ENCODE peak calls at places on chromosomes 11 and 22, in seven cellular contexts. One of them, this sample, is unnamed.

GRCh38 chr11:18010977-18011586 is 1.8 kb downstream of the SERGEF start:
- DNase-seq in sigmoid colon: no peak
- DNase-seq in endodermal cell: no peak
- DNase-seq in cardiac fibroblast: no peak
- DNase-seq in dorsolateral prefrontal cortex: no peak
- DNase-seq in astrocyte of the spinal cord: no peak
- DNase-seq in left lung: no peak
- DNase-seq in this sample: no peak

GRCh38 chr22:19669570-19669969 is 44.7 kb upstream of the SEPTIN5 start:
- DNase-seq in sigmoid colon: no peak
- DNase-seq in endodermal cell: peak
- DNase-seq in cardiac fibroblast: peak
- DNase-seq in dorsolateral prefrontal cortex: no peak
- DNase-seq in astrocyte of the spinal cord: no peak
- DNase-seq in left lung: no peak
- DNase-seq in this sample: no peak

GRCh38 chr22:38924197-38924952 is 33.0 kb upstream of the APOBEC3A start:
- DNase-seq in sigmoid colon: peak
- DNase-seq in endodermal cell: no peak
- DNase-seq in cardiac fibroblast: peak
- DNase-seq in dorsolateral prefrontal cortex: no peak
- DNase-seq in astrocyte of the spinal cord: peak
- DNase-seq in left lung: no peak
- DNase-seq in this sample: peak

GRCh38 chr11:129251067-129251466 is 58.9 kb upstream of the ARHGAP32 start:
- DNase-seq in sigmoid colon: no peak
- DNase-seq in endodermal cell: no peak
- DNase-seq in cardiac fibroblast: peak
- DNase-seq in dorsolateral prefrontal cortex: no peak
- DNase-seq in astrocyte of the spinal cord: peak
- DNase-seq in left lung: no peak
- DNase-seq in this sample: peak

GRCh38 chr11:124748481-124749338 is 3.3 kb downstream of the VSIG2 start:
- DNase-seq in sigmoid colon: no peak
- DNase-seq in endodermal cell: peak
- DNase-seq in cardiac fibroblast: no peak
- DNase-seq in dorsolateral prefrontal cortex: no peak
- DNase-seq in astrocyte of the spinal cord: peak
- DNase-seq in left lung: peak
- DNase-seq in this sample: peak

GRCh38 chr22:49433717-49434611 is 393.7 kb downstream of the BRD1 start:
- DNase-seq in sigmoid colon: no peak
- DNase-seq in endodermal cell: peak
- DNase-seq in cardiac fibroblast: no peak
- DNase-seq in dorsolateral prefrontal cortex: no peak
- DNase-seq in astrocyte of the spinal cord: no peak
- DNase-seq in left lung: no peak
- DNase-seq in this sample: no peak

GRCh38 chr11:103867481-103867880 is 169.0 kb upstream of the DDI1 start:
- DNase-seq in sigmoid colon: no peak
- DNase-seq in endodermal cell: no peak
- DNase-seq in cardiac fibroblast: no peak
- DNase-seq in dorsolateral prefrontal cortex: no peak
- DNase-seq in astrocyte of the spinal cord: no peak
- DNase-seq in left lung: no peak
- DNase-seq in this sample: no peak

GRCh38 chr11:76772100-76772782 is 10.9 kb upstream of the TSKU start:
- DNase-seq in sigmoid colon: no peak
- DNase-seq in endodermal cell: no peak
- DNase-seq in cardiac fibroblast: no peak
- DNase-seq in dorsolateral prefrontal cortex: no peak
- DNase-seq in astrocyte of the spinal cord: no peak
- DNase-seq in left lung: no peak
- DNase-seq in this sample: peak

GRCh38 chr11:3225159-3225758 is 6.6 kb upstream of the MRGPRG start:
- DNase-seq in sigmoid colon: peak
- DNase-seq in endodermal cell: peak
- DNase-seq in cardiac fibroblast: no peak
- DNase-seq in dorsolateral prefrontal cortex: no peak
- DNase-seq in astrocyte of the spinal cord: no peak
- DNase-seq in left lung: peak
- DNase-seq in this sample: no peak

GRCh38 chr11:108886608-108887007 is 221.7 kb downstream of the DDX10 start:
- DNase-seq in sigmoid colon: no peak
- DNase-seq in endodermal cell: no peak
- DNase-seq in cardiac fibroblast: peak
- DNase-seq in dorsolateral prefrontal cortex: no peak
- DNase-seq in astrocyte of the spinal cord: peak
- DNase-seq in left lung: no peak
- DNase-seq in this sample: peak

GRCh38 chr11:44319170-44319551 is 9.2 kb upstream of the ALX4 start:
- DNase-seq in sigmoid colon: no peak
- DNase-seq in endodermal cell: peak
- DNase-seq in cardiac fibroblast: no peak
- DNase-seq in dorsolateral prefrontal cortex: no peak
- DNase-seq in astrocyte of the spinal cord: no peak
- DNase-seq in left lung: no peak
- DNase-seq in this sample: no peak

GRCh38 chr11:128690746-128691091 is 3.2 kb upstream of the FLI1 start:
- DNase-seq in sigmoid colon: no peak
- DNase-seq in endodermal cell: peak
- DNase-seq in cardiac fibroblast: no peak
- DNase-seq in dorsolateral prefrontal cortex: no peak
- DNase-seq in astrocyte of the spinal cord: no peak
- DNase-seq in left lung: peak
- DNase-seq in this sample: no peak

GRCh38 chr22:45781459-45781858 is 109.8 kb downstream of the ATXN10 start:
- DNase-seq in sigmoid colon: no peak
- DNase-seq in endodermal cell: no peak
- DNase-seq in cardiac fibroblast: no peak
- DNase-seq in dorsolateral prefrontal cortex: no peak
- DNase-seq in astrocyte of the spinal cord: no peak
- DNase-seq in left lung: no peak
- DNase-seq in this sample: no peak

GRCh38 chr11:101706015-101706414 is 122.2 kb upstream of the TRPC6 start:
- DNase-seq in sigmoid colon: no peak
- DNase-seq in endodermal cell: no peak
- DNase-seq in cardiac fibroblast: no peak
- DNase-seq in dorsolateral prefrontal cortex: no peak
- DNase-seq in astrocyte of the spinal cord: no peak
- DNase-seq in left lung: no peak
- DNase-seq in this sample: no peak

GRCh38 chr11:3627291-3627690 is 14.5 kb downstream of the ART5 start:
- DNase-seq in sigmoid colon: no peak
- DNase-seq in endodermal cell: no peak
- DNase-seq in cardiac fibroblast: peak
- DNase-seq in dorsolateral prefrontal cortex: no peak
- DNase-seq in astrocyte of the spinal cord: peak
- DNase-seq in left lung: no peak
- DNase-seq in this sample: peak

GRCh38 chr22:38923463-38924196 is 33.8 kb upstream of the APOBEC3A start:
- DNase-seq in sigmoid colon: peak
- DNase-seq in endodermal cell: peak
- DNase-seq in cardiac fibroblast: peak
- DNase-seq in dorsolateral prefrontal cortex: peak
- DNase-seq in astrocyte of the spinal cord: peak
- DNase-seq in left lung: no peak
- DNase-seq in this sample: peak

GRCh38 chr11:44946268-44946667 is 4.4 kb downstream of the TP53I11 start:
- DNase-seq in sigmoid colon: peak
- DNase-seq in endodermal cell: no peak
- DNase-seq in cardiac fibroblast: peak
- DNase-seq in dorsolateral prefrontal cortex: no peak
- DNase-seq in astrocyte of the spinal cord: no peak
- DNase-seq in left lung: no peak
- DNase-seq in this sample: no peak

GRCh38 chr11:33724644-33725035 is 11.6 kb downstream of the CD59 start:
- DNase-seq in sigmoid colon: peak
- DNase-seq in endodermal cell: no peak
- DNase-seq in cardiac fibroblast: peak
- DNase-seq in dorsolateral prefrontal cortex: no peak
- DNase-seq in astrocyte of the spinal cord: no peak
- DNase-seq in left lung: no peak
- DNase-seq in this sample: peak

GRCh38 chr11:95680169-95680929 is 109.2 kb downstream of the FAM76B start:
- DNase-seq in sigmoid colon: no peak
- DNase-seq in endodermal cell: no peak
- DNase-seq in cardiac fibroblast: peak
- DNase-seq in dorsolateral prefrontal cortex: no peak
- DNase-seq in astrocyte of the spinal cord: peak
- DNase-seq in left lung: no peak
- DNase-seq in this sample: peak

GRCh38 chr22:27518583-27519437 is 282.7 kb downstream of the MN1 start:
- DNase-seq in sigmoid colon: no peak
- DNase-seq in endodermal cell: no peak
- DNase-seq in cardiac fibroblast: peak
- DNase-seq in dorsolateral prefrontal cortex: no peak
- DNase-seq in astrocyte of the spinal cord: no peak
- DNase-seq in left lung: no peak
- DNase-seq in this sample: no peak

GRCh38 chr22:25783856-25784255 is 41.9 kb downstream of the MYO18B start:
- DNase-seq in sigmoid colon: no peak
- DNase-seq in endodermal cell: no peak
- DNase-seq in cardiac fibroblast: no peak
- DNase-seq in dorsolateral prefrontal cortex: no peak
- DNase-seq in astrocyte of the spinal cord: no peak
- DNase-seq in left lung: no peak
- DNase-seq in this sample: no peak

GRCh38 chr11:9664276-9665171 is 647 bp downstream of the SWAP70 start:
- DNase-seq in sigmoid colon: peak
- DNase-seq in endodermal cell: no peak
- DNase-seq in cardiac fibroblast: peak
- DNase-seq in dorsolateral prefrontal cortex: no peak
- DNase-seq in astrocyte of the spinal cord: peak
- DNase-seq in left lung: peak
- DNase-seq in this sample: peak

GRCh38 chr22:17724241-17724640 is 50.0 kb downstream of the BID start:
- DNase-seq in sigmoid colon: no peak
- DNase-seq in endodermal cell: no peak
- DNase-seq in cardiac fibroblast: no peak
- DNase-seq in dorsolateral prefrontal cortex: no peak
- DNase-seq in astrocyte of the spinal cord: peak
- DNase-seq in left lung: no peak
- DNase-seq in this sample: peak

GRCh38 chr11:126229782-126230540 is 18.4 kb downstream of the FAM118B start:
- DNase-seq in sigmoid colon: no peak
- DNase-seq in endodermal cell: no peak
- DNase-seq in cardiac fibroblast: peak
- DNase-seq in dorsolateral prefrontal cortex: no peak
- DNase-seq in astrocyte of the spinal cord: peak
- DNase-seq in left lung: no peak
- DNase-seq in this sample: peak

GRCh38 chr22:23241562-23242472 is 61.5 kb downstream of the BCR start:
- DNase-seq in sigmoid colon: no peak
- DNase-seq in endodermal cell: no peak
- DNase-seq in cardiac fibroblast: no peak
- DNase-seq in dorsolateral prefrontal cortex: no peak
- DNase-seq in astrocyte of the spinal cord: no peak
- DNase-seq in left lung: peak
- DNase-seq in this sample: no peak

GRCh38 chr11:106031210-106031845 is 9.3 kb upstream of the MSANTD4 start:
- DNase-seq in sigmoid colon: no peak
- DNase-seq in endodermal cell: no peak
- DNase-seq in cardiac fibroblast: no peak
- DNase-seq in dorsolateral prefrontal cortex: no peak
- DNase-seq in astrocyte of the spinal cord: no peak
- DNase-seq in left lung: no peak
- DNase-seq in this sample: peak

GRCh38 chr22:20087319-20088262 is 7.5 kb downstream of the DGCR8 start:
- DNase-seq in sigmoid colon: no peak
- DNase-seq in endodermal cell: no peak
- DNase-seq in cardiac fibroblast: no peak
- DNase-seq in dorsolateral prefrontal cortex: no peak
- DNase-seq in astrocyte of the spinal cord: no peak
- DNase-seq in left lung: peak
- DNase-seq in this sample: no peak

DNA sequence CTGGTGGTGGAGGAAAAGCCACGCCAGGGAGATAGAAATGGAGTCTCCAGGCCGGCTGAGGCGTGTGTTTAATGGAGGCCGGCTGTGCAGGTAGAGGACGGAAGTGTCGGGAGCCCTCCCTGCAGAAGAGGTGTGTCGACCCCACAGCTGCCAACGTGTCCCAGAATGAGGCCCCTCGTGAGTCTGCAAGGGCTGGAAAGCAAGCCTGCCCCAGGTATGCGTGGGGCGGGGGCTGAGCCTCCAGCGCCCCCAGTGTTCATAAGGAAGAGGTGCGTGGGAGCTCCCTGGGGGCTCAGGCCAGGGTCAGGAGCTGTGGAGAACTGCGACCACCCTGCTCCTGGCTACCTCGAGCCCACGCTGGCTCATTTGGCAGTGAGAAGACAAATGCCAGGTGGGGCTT is 38.0 kb upstream of the JAM3 start:
- DNase-seq in sigmoid colon: no peak
- DNase-seq in endodermal cell: peak
- DNase-seq in cardiac fibroblast: no peak
- DNase-seq in dorsolateral prefrontal cortex: no peak
- DNase-seq in astrocyte of the spinal cord: no peak
- DNase-seq in left lung: no peak
- DNase-seq in this sample: no peak
- TF ChIP-seq CTCF in sigmoid colon: no peak
- TF ChIP-seq CTCF in endodermal cell: peak
- TF ChIP-seq CTCF in cardiac fibroblast: no peak
- TF ChIP-seq CTCF in dorsolateral prefrontal cortex: no peak
- TF ChIP-seq CTCF in astrocyte of the spinal cord: peak
- TF ChIP-seq CTCF in left lung: no peak
- TF ChIP-seq CTCF in this sample: peak

GRCh38 chr11:65428578-65429068 is 6.0 kb downstream of the NEAT1 start:
- DNase-seq in sigmoid colon: peak
- DNase-seq in endodermal cell: no peak
- DNase-seq in cardiac fibroblast: peak
- DNase-seq in dorsolateral prefrontal cortex: no peak
- DNase-seq in astrocyte of the spinal cord: peak
- DNase-seq in left lung: no peak
- DNase-seq in this sample: no peak
- H3K4me3 ChIP-seq in sigmoid colon: peak
- H3K4me3 ChIP-seq in endodermal cell: peak
- H3K4me3 ChIP-seq in cardiac fibroblast: peak
- H3K4me3 ChIP-seq in dorsolateral prefrontal cortex: peak
- H3K4me3 ChIP-seq in astrocyte of the spinal cord: peak
- H3K4me3 ChIP-seq in left lung: no peak
- H3K4me3 ChIP-seq in this sample: peak

DNA sequence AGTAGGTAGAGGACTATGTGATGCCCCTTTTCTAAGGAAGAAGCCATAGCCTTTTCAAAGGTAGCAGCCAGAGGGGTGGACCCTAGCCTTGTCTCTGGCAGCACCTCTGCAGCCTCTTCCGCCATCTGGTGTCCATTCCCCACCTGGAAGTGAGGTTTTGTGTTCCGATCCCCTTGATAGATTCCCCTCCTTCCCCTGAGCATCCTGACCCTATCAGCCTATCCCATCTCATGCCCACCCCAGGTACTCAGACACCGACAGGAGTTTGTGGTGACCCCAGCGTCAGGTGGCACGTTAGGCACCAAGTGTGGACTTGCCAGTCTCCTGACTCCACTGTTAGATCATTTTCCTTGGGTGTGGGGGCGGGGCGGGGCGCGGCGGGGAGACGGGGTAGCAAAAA is 398 bp upstream of the FAM89B start:
- DNase-seq in sigmoid colon: no peak
- DNase-seq in endodermal cell: peak
- DNase-seq in cardiac fibroblast: peak
- DNase-seq in dorsolateral prefrontal cortex: no peak
- DNase-seq in astrocyte of the spinal cord: peak
- DNase-seq in left lung: no peak
- DNase-seq in this sample: peak
- TF ChIP-seq CTCF in sigmoid colon: peak
- TF ChIP-seq CTCF in endodermal cell: peak
- TF ChIP-seq CTCF in cardiac fibroblast: peak
- TF ChIP-seq CTCF in dorsolateral prefrontal cortex: peak
- TF ChIP-seq CTCF in astrocyte of the spinal cord: peak
- TF ChIP-seq CTCF in left lung: no peak
- TF ChIP-seq CTCF in this sample: peak

GRCh38 chr22:31248965-31249940 is 37.2 kb downstream of the LIMK2 start:
- DNase-seq in sigmoid colon: peak
- DNase-seq in endodermal cell: no peak
- DNase-seq in cardiac fibroblast: peak
- DNase-seq in dorsolateral prefrontal cortex: no peak
- DNase-seq in astrocyte of the spinal cord: no peak
- DNase-seq in left lung: no peak
- DNase-seq in this sample: no peak
- H3K4me3 ChIP-seq in sigmoid colon: no peak
- H3K4me3 ChIP-seq in endodermal cell: peak
- H3K4me3 ChIP-seq in cardiac fibroblast: peak
- H3K4me3 ChIP-seq in dorsolateral prefrontal cortex: peak
- H3K4me3 ChIP-seq in astrocyte of the spinal cord: peak
- H3K4me3 ChIP-seq in left lung: peak
- H3K4me3 ChIP-seq in this sample: peak

This sample was measured in choroid plexus epithelial cell.